ENCODE peak calls at places on chromosomes 5 and 9, in seven cellular contexts. N is stimulated activated CD8-positive, alpha-beta memory T cell treated with anti-CD3 and anti-CD28 coated beads, Interleukin-15, amount 100 ng/mL, for 24 hours; S is effector memory CD8-positive, alpha-beta T cell; U is amygdala; I is GDM1; L is A549; V is psoas muscle. C is an unnamed sample.

GRCh38 chr9:134299883-134300282 is 26.4 kb upstream of the RXRA start:
- DNase-seq in V (no peak), L (no peak), U (no peak), S (no peak), N (no peak), I (no peak), C (no peak)

GRCh38 chr9:22425551-22425950 is 21.1 kb upstream of the DMRTA1 start:
- DNase-seq in U (no peak), L (no peak), S (no peak), N (no peak), V (no peak), I (no peak), C (no peak)

GRCh38 chr5:142151436-142152382 is 43.1 kb downstream of the NDFIP1 start:
- DNase-seq in U (no peak), I (peak), L (peak), S (peak), N (no peak), V (no peak), C (peak)

GRCh38 chr5:174426388-174426787 is 298.0 kb upstream of the MSX2 start:
- DNase-seq in U (no peak), V (no peak), S (no peak), N (no peak), L (no peak), I (no peak), C (no peak)

GRCh38 chr9:95091574-95091970 is 225.9 kb downstream of the FANCC start:
- DNase-seq in S (no peak), N (no peak), V (no peak), L (no peak), I (no peak), U (no peak), C (no peak)

GRCh38 chr5:133384120-133384855 is 228.1 kb downstream of the FSTL4 start:
- DNase-seq in V (no peak), I (no peak), U (no peak), S (no peak), L (no peak), N (no peak), C (no peak)

GRCh38 chr5:40410231-40410861 is 269.4 kb upstream of the PTGER4 start:
- DNase-seq in I (no peak), V (no peak), N (no peak), L (no peak), S (peak), U (no peak), C (peak)

GRCh38 chr5:136226401-136226800 is 33.4 kb upstream of the SMIM32 start:
- DNase-seq in N (no peak), I (no peak), S (no peak), U (no peak), L (no peak), V (no peak), C (no peak)

GRCh38 chr5:169746147-169746694 is 109.1 kb downstream of the DOCK2 start:
- DNase-seq in V (no peak), U (no peak), I (no peak), N (no peak), S (no peak), L (no peak), C (no peak)

GRCh38 chr9:124295097-124295794 is 37.5 kb downstream of the NEK6 start:
- DNase-seq in I (peak), N (no peak), U (no peak), V (no peak), L (no peak), S (no peak), C (no peak)

GRCh38 chr9:111803924-111804323 is 9.2 kb upstream of the SHOC1 start:
- DNase-seq in S (no peak), N (no peak), V (no peak), U (no peak), I (no peak), L (no peak), C (no peak)

GRCh38 chr9:136855461-136856077 is 3.4 kb downstream of the MAMDC4 start:
- DNase-seq in S (no peak), V (no peak), L (no peak), N (no peak), U (no peak), I (no peak), C (no peak)

GRCh38 chr9:115882911-115883310 is 270.7 kb upstream of the PAPPA start:
- DNase-seq in S (no peak), N (no peak), V (no peak), L (no peak), I (no peak), U (no peak), C (no peak)

GRCh38 chr5:124162782-124163532 is 583.5 kb downstream of the ZNF608 start:
- DNase-seq in V (no peak), I (peak), U (peak), S (no peak), L (no peak), N (no peak), C (peak)

GRCh38 chr5:149959406-149960236 is 937 bp upstream of the SLC26A2 start:
- DNase-seq in N (no peak), U (no peak), V (no peak), I (peak), S (peak), L (peak), C (peak)

GRCh38 chr9:64773491-64773931 is 511.5 kb downstream of the FOXD4L5 start:
- DNase-seq in V (no peak), I (no peak), U (no peak), S (peak), N (peak), L (no peak), C (peak)

GRCh38 chr9:86193088-86193487 is 66.4 kb downstream of the C9orf153 start:
- DNase-seq in N (no peak), I (no peak), S (no peak), L (no peak), U (no peak), V (no peak), C (no peak)

GRCh38 chr9:33791117-33791516 is 4.2 kb upstream of the PRSS3 start:
- DNase-seq in S (no peak), V (no peak), U (no peak), N (no peak), L (no peak), I (no peak), C (peak)

GRCh38 chr5:146565764-146566163 is 49.8 kb upstream of the GPR151 start:
- DNase-seq in N (no peak), I (no peak), L (peak), V (no peak), S (peak), U (peak), C (peak)

GRCh38 chr9:108386859-108387384 is 468.9 kb downstream of the ACTL7B start:
- DNase-seq in V (no peak), S (no peak), N (no peak), L (no peak), I (no peak), U (no peak), C (no peak)

GRCh38 chr9:105405514-105406131 is 42.2 kb upstream of the FSD1L start:
- DNase-seq in L (no peak), N (no peak), U (no peak), V (no peak), S (peak), I (peak), C (no peak)

GRCh38 chr9:95434116-95435073 is 82.4 kb downstream of the PTCH1 start:
- DNase-seq in L (no peak), S (no peak), I (no peak), V (no peak), N (no peak), U (no peak), C (no peak)

GRCh38 chr5:113806823-113807222 is 293.3 kb downstream of the YTHDC2 start:
- DNase-seq in U (no peak), V (peak), I (no peak), L (no peak), N (no peak), S (no peak), C (no peak)

GRCh38 chr5:159971038-159971437 is 37.9 kb upstream of the TTC1 start:
- DNase-seq in I (no peak), U (no peak), V (no peak), N (no peak), L (no peak), S (no peak), C (no peak)

GRCh38 chr5:40578501-40579451 is 100.9 kb upstream of the PTGER4 start:
- DNase-seq in U (no peak), N (no peak), I (no peak), L (no peak), S (no peak), V (no peak), C (peak)

GRCh38 chr9:86854898-86855523 is 92.3 kb downstream of the GAS1 start:
- DNase-seq in N (no peak), U (no peak), L (no peak), S (no peak), V (no peak), I (no peak), C (no peak)

GRCh38 chr5:141507387-141508091 is 18.7 kb downstream of the PCDHGC5 start:
- DNase-seq in U (no peak), L (no peak), S (no peak), V (peak), I (no peak), N (no peak), C (no peak)

GRCh38 chr5:21774281-21774680 is 1078.9 kb downstream of the CDH12 start:
- DNase-seq in L (no peak), V (no peak), U (no peak), N (no peak), I (no peak), S (no peak), C (no peak)

GRCh38 chr5:112373888-112374287 is 45.2 kb downstream of the EPB41L4A start:
- DNase-seq in U (no peak), I (no peak), S (no peak), V (no peak), L (no peak), N (no peak), C (no peak)

GRCh38 chr5:29800752-29801151 is 1392.7 kb upstream of the CDH6 start:
- DNase-seq in S (no peak), U (no peak), I (no peak), V (no peak), N (no peak), L (no peak), C (no peak)

GRCh38 chr5:44574626-44575025 is 185.4 kb upstream of the FGF10 start:
- DNase-seq in S (no peak), L (no peak), U (no peak), I (peak), V (no peak), N (no peak), C (no peak)

C was measured in dermis microvascular lymphatic vessel endothelial cell.